ENCODE peak calls at places on chromosomes 3 and 15, in seven cellular contexts. One of them, this sample, is unnamed.

GRCh38 chr15:40285151-40285898 is 2.5 kb upstream of the ANKRD63 start:
- DNase-seq in GM13977: no peak
- DNase-seq in kidney epithelial cell: no peak
- DNase-seq in HFFc6: peak; percentile 46
- DNase-seq in upper lobe of right lung: no peak
- DNase-seq in natural killer cell: no peak
- DNase-seq in coronary artery: no peak
- DNase-seq in this sample: no peak

GRCh38 chr3:182135056-182135455 is 423.3 kb downstream of the SOX2 start:
- DNase-seq in GM13977: no peak
- DNase-seq in kidney epithelial cell: no peak
- DNase-seq in HFFc6: no peak
- DNase-seq in upper lobe of right lung: no peak
- DNase-seq in natural killer cell: no peak
- DNase-seq in coronary artery: no peak
- DNase-seq in this sample: no peak

GRCh38 chr3:21216598-21216997 is 534.4 kb downstream of the ZNF385D start:
- DNase-seq in GM13977: no peak
- DNase-seq in kidney epithelial cell: no peak
- DNase-seq in HFFc6: peak; percentile 21
- DNase-seq in upper lobe of right lung: no peak
- DNase-seq in natural killer cell: no peak
- DNase-seq in coronary artery: no peak
- DNase-seq in this sample: no peak

GRCh38 chr3:69806735-69807438 is 67.6 kb downstream of the MITF start:
- DNase-seq in GM13977: no peak
- DNase-seq in kidney epithelial cell: no peak
- DNase-seq in HFFc6: peak; percentile 92
- DNase-seq in upper lobe of right lung: no peak
- DNase-seq in natural killer cell: no peak
- DNase-seq in coronary artery: no peak
- DNase-seq in this sample: no peak

GRCh38 chr3:8624612-8625011 is 20.0 kb downstream of the SSUH2 start:
- DNase-seq in GM13977: no peak
- DNase-seq in kidney epithelial cell: no peak
- DNase-seq in HFFc6: no peak
- DNase-seq in upper lobe of right lung: peak; percentile 37
- DNase-seq in natural killer cell: no peak
- DNase-seq in coronary artery: no peak
- DNase-seq in this sample: no peak

GRCh38 chr3:129756871-129757270 is 136.6 kb downstream of the TMCC1 start:
- DNase-seq in GM13977: no peak
- DNase-seq in kidney epithelial cell: no peak
- DNase-seq in HFFc6: peak; percentile 48
- DNase-seq in upper lobe of right lung: no peak
- DNase-seq in natural killer cell: no peak
- DNase-seq in coronary artery: no peak
- DNase-seq in this sample: no peak

GRCh38 chr15:55917881-55918296 is 75.5 kb downstream of the NEDD4 start:
- DNase-seq in GM13977: peak; percentile 23
- DNase-seq in kidney epithelial cell: no peak
- DNase-seq in HFFc6: peak; percentile 93
- DNase-seq in upper lobe of right lung: no peak
- DNase-seq in natural killer cell: no peak
- DNase-seq in coronary artery: no peak
- DNase-seq in this sample: no peak

GRCh38 chr3:162970292-162970691 is 1473.7 kb downstream of the OTOL1 start:
- DNase-seq in GM13977: no peak
- DNase-seq in kidney epithelial cell: no peak
- DNase-seq in HFFc6: no peak
- DNase-seq in upper lobe of right lung: no peak
- DNase-seq in natural killer cell: no peak
- DNase-seq in coronary artery: no peak
- DNase-seq in this sample: no peak

GRCh38 chr3:120649735-120650705 is 32.0 kb downstream of the HGD start:
- DNase-seq in GM13977: no peak
- DNase-seq in kidney epithelial cell: no peak
- DNase-seq in HFFc6: peak; percentile 51
- DNase-seq in upper lobe of right lung: no peak
- DNase-seq in natural killer cell: no peak
- DNase-seq in coronary artery: no peak
- DNase-seq in this sample: no peak

GRCh38 chr15:78272326-78272725 is 8.0 kb downstream of the DNAJA4 start:
- DNase-seq in GM13977: no peak
- DNase-seq in kidney epithelial cell: no peak
- DNase-seq in HFFc6: no peak
- DNase-seq in upper lobe of right lung: no peak
- DNase-seq in natural killer cell: no peak
- DNase-seq in coronary artery: no peak
- DNase-seq in this sample: no peak

GRCh38 chr3:21484323-21485154 is 266.5 kb downstream of the ZNF385D start:
- DNase-seq in GM13977: peak; percentile 2
- DNase-seq in kidney epithelial cell: peak; percentile 18
- DNase-seq in HFFc6: peak; percentile 77
- DNase-seq in upper lobe of right lung: no peak
- DNase-seq in natural killer cell: no peak
- DNase-seq in coronary artery: no peak
- DNase-seq in this sample: no peak

GRCh38 chr3:183895296-183895695 is 10.6 kb upstream of the PARL start:
- DNase-seq in GM13977: peak; percentile 85
- DNase-seq in kidney epithelial cell: peak; percentile 4
- DNase-seq in HFFc6: peak; percentile 43
- DNase-seq in upper lobe of right lung: no peak
- DNase-seq in natural killer cell: no peak
- DNase-seq in coronary artery: no peak
- DNase-seq in this sample: no peak

GRCh38 chr15:69156726-69157381 is 3.6 kb upstream of the GLCE start:
- DNase-seq in GM13977: no peak
- DNase-seq in kidney epithelial cell: no peak
- DNase-seq in HFFc6: no peak
- DNase-seq in upper lobe of right lung: no peak
- DNase-seq in natural killer cell: no peak
- DNase-seq in coronary artery: no peak
- DNase-seq in this sample: no peak

GRCh38 chr3:43477600-43477999 is 144.2 kb downstream of the ANO10 start:
- DNase-seq in GM13977: no peak
- DNase-seq in kidney epithelial cell: no peak
- DNase-seq in HFFc6: no peak
- DNase-seq in upper lobe of right lung: no peak
- DNase-seq in natural killer cell: peak; percentile 69
- DNase-seq in coronary artery: no peak
- DNase-seq in this sample: no peak

GRCh38 chr3:50246517-50246954 is 10.5 kb downstream of the GNAI2 start:
- DNase-seq in GM13977: peak; percentile 77
- DNase-seq in kidney epithelial cell: peak; percentile 78
- DNase-seq in HFFc6: peak; percentile 99
- DNase-seq in upper lobe of right lung: peak; percentile 74
- DNase-seq in natural killer cell: peak; percentile 64
- DNase-seq in coronary artery: no peak
- DNase-seq in this sample: no peak

GRCh38 chr3:21620511-21621395 is 130.3 kb downstream of the ZNF385D start:
- DNase-seq in GM13977: no peak
- DNase-seq in kidney epithelial cell: peak; percentile 56
- DNase-seq in HFFc6: no peak
- DNase-seq in upper lobe of right lung: no peak
- DNase-seq in natural killer cell: no peak
- DNase-seq in coronary artery: no peak
- DNase-seq in this sample: no peak

GRCh38 chr3:140023616-140024530 is 88.9 kb downstream of the CLSTN2 start:
- DNase-seq in GM13977: no peak
- DNase-seq in kidney epithelial cell: no peak
- DNase-seq in HFFc6: no peak
- DNase-seq in upper lobe of right lung: no peak
- DNase-seq in natural killer cell: no peak
- DNase-seq in coronary artery: no peak
- DNase-seq in this sample: no peak

GRCh38 chr3:32968367-32969087 is 17.1 kb downstream of the CCR4 start:
- DNase-seq in GM13977: no peak
- DNase-seq in kidney epithelial cell: no peak
- DNase-seq in HFFc6: no peak
- DNase-seq in upper lobe of right lung: no peak
- DNase-seq in natural killer cell: no peak
- DNase-seq in coronary artery: no peak
- DNase-seq in this sample: no peak

GRCh38 chr3:177195242-177195940 is 1.9 kb downstream of the TBL1XR1 start:
- DNase-seq in GM13977: no peak
- DNase-seq in kidney epithelial cell: no peak
- DNase-seq in HFFc6: no peak
- DNase-seq in upper lobe of right lung: no peak
- DNase-seq in natural killer cell: no peak
- DNase-seq in coronary artery: no peak
- DNase-seq in this sample: no peak

GRCh38 chr3:5317572-5317971 is 130.1 kb downstream of the EDEM1 start:
- DNase-seq in GM13977: no peak
- DNase-seq in kidney epithelial cell: no peak
- DNase-seq in HFFc6: no peak
- DNase-seq in upper lobe of right lung: no peak
- DNase-seq in natural killer cell: no peak
- DNase-seq in coronary artery: no peak
- DNase-seq in this sample: no peak

GRCh38 chr3:94117729-94118128 is 54.9 kb downstream of the NSUN3 start:
- DNase-seq in GM13977: no peak
- DNase-seq in kidney epithelial cell: no peak
- DNase-seq in HFFc6: no peak
- DNase-seq in upper lobe of right lung: no peak
- DNase-seq in natural killer cell: no peak
- DNase-seq in coronary artery: no peak
- DNase-seq in this sample: no peak

GRCh38 chr3:94114667-94115066 is 51.8 kb downstream of the NSUN3 start:
- DNase-seq in GM13977: no peak
- DNase-seq in kidney epithelial cell: no peak
- DNase-seq in HFFc6: no peak
- DNase-seq in upper lobe of right lung: no peak
- DNase-seq in natural killer cell: no peak
- DNase-seq in coronary artery: no peak
- DNase-seq in this sample: no peak

GRCh38 chr3:94118390-94118789 is 55.5 kb downstream of the NSUN3 start:
- DNase-seq in GM13977: no peak
- DNase-seq in kidney epithelial cell: no peak
- DNase-seq in HFFc6: no peak
- DNase-seq in upper lobe of right lung: no peak
- DNase-seq in natural killer cell: no peak
- DNase-seq in coronary artery: no peak
- DNase-seq in this sample: no peak

GRCh38 chr3:94110854-94111253 is 48.0 kb downstream of the NSUN3 start:
- DNase-seq in GM13977: no peak
- DNase-seq in kidney epithelial cell: no peak
- DNase-seq in HFFc6: no peak
- DNase-seq in upper lobe of right lung: no peak
- DNase-seq in natural killer cell: no peak
- DNase-seq in coronary artery: no peak
- DNase-seq in this sample: no peak

GRCh38 chr3:94115482-94115881 is 52.6 kb downstream of the NSUN3 start:
- DNase-seq in GM13977: no peak
- DNase-seq in kidney epithelial cell: no peak
- DNase-seq in HFFc6: peak; percentile 26
- DNase-seq in upper lobe of right lung: no peak
- DNase-seq in natural killer cell: no peak
- DNase-seq in coronary artery: no peak
- DNase-seq in this sample: no peak
- TF ChIP-seq CTCF in GM13977: peak; percentile 24
- TF ChIP-seq CTCF in kidney epithelial cell: peak; percentile 35
- TF ChIP-seq CTCF in HFFc6: peak; percentile 72
- TF ChIP-seq CTCF in upper lobe of right lung: peak; percentile 16
- TF ChIP-seq CTCF in natural killer cell: no peak
- TF ChIP-seq CTCF in coronary artery: no peak
- TF ChIP-seq CTCF in this sample: peak; percentile 65

GRCh38 chr3:112104774-112105173 is 18.6 kb downstream of the C3orf52 start:
- DNase-seq in GM13977: no peak
- DNase-seq in kidney epithelial cell: no peak
- DNase-seq in HFFc6: no peak
- DNase-seq in upper lobe of right lung: no peak
- DNase-seq in natural killer cell: no peak
- DNase-seq in coronary artery: no peak
- DNase-seq in this sample: no peak

GRCh38 chr3:112097378-112097777 is 11.2 kb downstream of the C3orf52 start:
- DNase-seq in GM13977: no peak
- DNase-seq in kidney epithelial cell: peak; percentile 99
- DNase-seq in HFFc6: peak; percentile 99
- DNase-seq in upper lobe of right lung: no peak
- DNase-seq in natural killer cell: no peak
- DNase-seq in coronary artery: no peak
- DNase-seq in this sample: no peak

GRCh38 chr3:112096176-112096575 is 10.0 kb downstream of the C3orf52 start:
- DNase-seq in GM13977: no peak
- DNase-seq in kidney epithelial cell: no peak
- DNase-seq in HFFc6: peak; percentile 84
- DNase-seq in upper lobe of right lung: no peak
- DNase-seq in natural killer cell: no peak
- DNase-seq in coronary artery: no peak
- DNase-seq in this sample: no peak

DNA sequence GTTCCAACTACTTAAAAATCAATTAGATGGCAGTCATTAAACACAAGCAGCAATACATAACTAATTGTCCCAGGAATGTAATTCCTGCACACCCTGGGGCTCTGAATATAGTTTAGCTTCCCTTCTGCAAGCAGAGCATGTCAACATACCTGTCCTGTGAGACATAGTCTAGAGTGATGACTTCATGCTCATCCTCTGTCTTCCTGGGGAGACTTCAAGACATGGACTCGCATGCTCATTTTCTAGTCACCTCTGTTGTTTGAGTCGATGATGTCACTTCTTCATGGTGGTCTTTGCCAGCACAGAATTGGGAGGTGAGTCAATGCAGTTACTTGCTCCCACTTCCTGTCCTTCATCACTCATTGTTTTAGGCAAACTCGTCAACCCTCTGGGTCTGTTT is 15.8 kb downstream of the C3orf52 start:
- DNase-seq in GM13977: no peak
- DNase-seq in kidney epithelial cell: peak; percentile 93
- DNase-seq in HFFc6: peak; percentile 88
- DNase-seq in upper lobe of right lung: no peak
- DNase-seq in natural killer cell: no peak
- DNase-seq in coronary artery: no peak
- DNase-seq in this sample: no peak
- TF ChIP-seq CTCF in GM13977: no peak
- TF ChIP-seq CTCF in kidney epithelial cell: no peak
- TF ChIP-seq CTCF in HFFc6: no peak
- TF ChIP-seq CTCF in upper lobe of right lung: no peak
- TF ChIP-seq CTCF in natural killer cell: no peak
- TF ChIP-seq CTCF in coronary artery: no peak
- TF ChIP-seq CTCF in this sample: no peak

GRCh38 chr3:192812736-192813383 is 85.5 kb upstream of the FGF12 start:
- DNase-seq in GM13977: no peak
- DNase-seq in kidney epithelial cell: no peak
- DNase-seq in HFFc6: peak; percentile 56
- DNase-seq in upper lobe of right lung: no peak
- DNase-seq in natural killer cell: no peak
- DNase-seq in coronary artery: no peak
- DNase-seq in this sample: no peak
- TF ChIP-seq CTCF in GM13977: peak; percentile 32
- TF ChIP-seq CTCF in kidney epithelial cell: peak; percentile 53
- TF ChIP-seq CTCF in HFFc6: peak; percentile 83
- TF ChIP-seq CTCF in upper lobe of right lung: peak; percentile 53
- TF ChIP-seq CTCF in natural killer cell: no peak
- TF ChIP-seq CTCF in coronary artery: no peak
- TF ChIP-seq CTCF in this sample: peak; percentile 85

DNA sequence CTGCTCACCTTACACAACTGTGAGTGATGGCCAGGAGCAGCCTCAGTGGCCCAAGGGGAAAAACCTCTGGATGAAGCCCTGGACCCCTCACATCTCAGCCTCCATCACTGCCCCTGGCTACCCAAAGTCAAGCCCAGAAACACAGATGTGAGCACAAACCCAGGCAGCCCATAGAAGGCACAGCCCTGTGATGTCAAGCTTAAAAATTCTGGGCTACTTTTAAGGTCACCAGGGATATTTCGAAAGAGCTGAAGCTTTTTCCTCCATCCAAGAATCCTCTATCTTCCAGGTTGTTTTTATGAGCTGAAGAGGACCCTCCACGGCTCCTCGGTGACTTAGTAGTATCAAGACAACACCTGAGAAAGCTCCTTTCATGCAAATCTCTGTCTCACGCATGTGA is 11.5 kb downstream of the LIPC start:
- DNase-seq in GM13977: no peak
- DNase-seq in kidney epithelial cell: no peak
- DNase-seq in HFFc6: no peak
- DNase-seq in upper lobe of right lung: no peak
- DNase-seq in natural killer cell: no peak
- DNase-seq in coronary artery: no peak
- DNase-seq in this sample: no peak
- TF ChIP-seq CTCF in GM13977: no peak
- TF ChIP-seq CTCF in kidney epithelial cell: no peak
- TF ChIP-seq CTCF in HFFc6: no peak
- TF ChIP-seq CTCF in upper lobe of right lung: no peak
- TF ChIP-seq CTCF in natural killer cell: no peak
- TF ChIP-seq CTCF in coronary artery: no peak
- TF ChIP-seq CTCF in this sample: no peak